ENCODE peak calls at places on chromosomes 4 and X, in four cellular contexts. N is A549, X is mammary epithelial cell, B is hepatocyte. H is an unnamed sample.

GRCh38 chrX:15319075-15319474 is 3.6 kb upstream of the ASB11 start:
- DNase-seq in N (no peak), X (no peak), B (no peak), H (no peak)

GRCh38 chrX:110045988-110046387 is 43.1 kb downstream of the TMEM164 start:
- DNase-seq in N (peak), B (peak), X (no peak), H (no peak)

GRCh38 chrX:107845625-107846024 is 20.0 kb downstream of the MID2 start:
- DNase-seq in N (no peak), X (no peak), B (no peak), H (no peak)

GRCh38 chr4:8771258-8771590 is 100.4 kb downstream of the HMX1 start:
- DNase-seq in B (no peak), N (no peak), X (no peak), H (no peak)

GRCh38 chrX:134599173-134599914 is 58.9 kb downstream of the PLAC1 start:
- DNase-seq in B (no peak), X (no peak), N (no peak), H (no peak)

GRCh38 chrX:113929004-113929403 is 654.9 kb upstream of the HTR2C start:
- DNase-seq in N (peak), B (peak), X (peak), H (peak)

GRCh38 chrX:47321386-47321785 is 49.0 kb upstream of the ZNF157 start:
- DNase-seq in X (peak), N (peak), B (peak), H (no peak)

GRCh38 chrX:7987160-7987992 is 60.2 kb upstream of the PNPLA4 start:
- DNase-seq in N (no peak), X (peak), B (no peak), H (no peak)

GRCh38 chr4:172631832-172632231 is 536.8 kb upstream of the GALNT7 start:
- DNase-seq in X (no peak), B (no peak), N (no peak), H (no peak)

DNA sequence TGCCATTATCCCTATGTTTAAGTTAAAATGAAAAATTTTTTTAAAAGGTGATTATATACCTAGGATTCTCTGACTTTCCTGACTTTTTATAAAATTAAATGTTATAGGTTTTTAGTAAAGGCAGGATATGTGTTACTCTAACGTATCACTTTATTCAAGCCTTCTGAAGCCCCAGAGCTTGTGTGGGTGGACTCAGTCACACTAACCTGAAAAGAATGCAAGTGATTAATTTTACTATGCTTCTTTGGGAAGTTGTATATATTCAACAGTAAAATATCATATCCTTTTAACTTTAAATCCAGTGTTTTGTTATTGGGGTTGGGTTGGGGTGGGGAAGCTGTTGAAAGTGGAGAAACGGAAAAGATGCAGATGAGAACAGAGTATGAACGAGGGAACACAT is 22.8 kb downstream of the PDLIM3 start:
- DNase-seq in N (no peak), X (peak), B (no peak), H (no peak)
- H3K4me2 ChIP-seq in N (no peak), X (peak), B (no peak), H (no peak)

GRCh38 chr4:3322059-3322550 is 29.3 kb downstream of the RGS12 start:
- DNase-seq in N (no peak), X (no peak), B (no peak), H (no peak)
- H3K4me2 ChIP-seq in N (no peak), X (no peak), B (peak), H (no peak)

GRCh38 chrX:42366181-42366580 is 411.8 kb downstream of the PPP1R2C start:
- DNase-seq in B (no peak), X (peak), N (no peak), H (no peak)

DNA sequence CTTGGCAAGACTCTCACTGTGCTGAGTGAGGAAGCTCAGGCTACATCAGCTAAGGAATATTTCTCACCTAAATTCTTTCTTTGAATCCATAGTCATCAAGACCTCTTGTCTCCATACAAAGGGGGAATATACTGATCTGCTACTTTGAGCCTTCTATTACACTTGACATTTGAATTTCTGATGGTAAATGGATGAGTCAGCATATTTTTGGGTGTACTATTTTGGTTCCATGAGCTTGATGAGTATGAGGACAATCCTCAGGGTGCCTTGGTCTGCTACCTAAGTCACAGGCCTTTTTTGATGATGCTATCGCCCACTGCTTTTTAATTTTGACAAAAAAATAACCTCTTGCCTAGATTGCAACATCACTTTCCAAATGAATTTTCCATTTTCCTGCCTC is 415.7 kb downstream of the PPP1R2C start:
- DNase-seq in X (no peak), B (no peak), N (no peak), H (no peak)
- H3K4me2 ChIP-seq in X (no peak), B (no peak), N (no peak), H (no peak)

DNA sequence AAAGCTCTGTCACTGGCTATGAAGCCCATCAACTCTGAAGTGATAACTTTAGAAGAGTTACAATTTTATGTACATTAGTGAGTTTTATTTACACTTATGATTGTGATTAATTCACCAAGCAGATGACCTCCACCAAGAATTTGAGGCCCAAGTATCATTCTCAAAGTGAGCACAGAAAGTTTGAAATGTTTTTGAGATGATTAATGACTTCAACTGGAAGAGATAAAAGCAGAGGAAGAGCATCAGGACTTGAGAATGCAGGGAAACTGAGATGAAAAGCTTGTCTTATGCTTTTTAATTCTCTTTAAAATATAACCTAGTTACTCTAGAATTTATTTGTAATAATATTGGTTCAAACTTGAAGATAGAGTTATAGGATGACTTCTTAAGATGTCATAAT is 112.8 kb upstream of the H2AZ1 start:
- DNase-seq in B (no peak), X (no peak), N (no peak), H (no peak)
- H3K4me2 ChIP-seq in B (no peak), X (no peak), N (peak), H (no peak)

DNA sequence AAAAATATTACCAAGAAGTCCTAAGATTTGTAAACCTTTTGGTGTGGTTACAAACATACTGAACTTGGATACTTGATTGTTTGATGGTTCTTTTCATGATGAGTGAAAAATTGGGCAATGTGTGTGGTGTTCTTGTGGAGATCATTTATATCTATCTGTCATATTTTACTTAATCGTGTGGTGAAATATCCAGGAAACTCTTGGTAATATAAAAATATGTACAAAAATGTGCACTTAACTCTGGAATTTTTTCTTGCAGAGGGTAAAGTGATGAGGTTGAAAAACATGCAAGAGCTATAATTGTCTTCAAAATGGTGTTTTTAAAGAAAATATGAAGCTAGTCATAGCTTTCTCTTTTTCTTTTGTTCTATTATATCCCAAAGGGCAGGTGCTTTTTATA is 2.8 kb downstream of the DCUN1D4 start:
- DNase-seq in X (no peak), B (no peak), N (no peak), H (no peak)
- H3K4me2 ChIP-seq in X (peak), B (peak), N (peak), H (no peak)

GRCh38 chr4:161702287-161702686 is 461.5 kb downstream of the FSTL5 start:
- DNase-seq in X (no peak), B (no peak), N (no peak), H (no peak)

GRCh38 chr4:161704040-161704439 is 459.8 kb downstream of the FSTL5 start:
- DNase-seq in B (no peak), N (no peak), X (no peak), H (no peak)

DNA sequence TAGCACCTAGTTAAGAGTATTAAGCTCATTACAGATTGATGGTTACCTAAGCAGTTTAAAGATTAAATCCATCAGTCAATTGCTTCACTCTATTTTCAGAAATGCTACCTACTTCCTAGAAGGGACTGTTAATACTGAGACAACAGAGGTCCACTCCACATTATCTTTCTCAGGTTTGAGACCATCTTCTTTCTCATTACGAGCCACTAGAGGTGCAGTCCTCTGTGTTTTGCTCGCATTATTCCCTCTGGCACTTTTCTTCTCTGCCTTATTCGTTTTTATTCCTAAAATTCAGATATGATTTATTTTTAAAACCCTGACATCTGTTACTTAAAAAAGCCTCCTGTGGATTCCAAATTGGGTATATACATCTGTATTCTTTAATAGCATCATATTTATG is 459.1 kb downstream of the FSTL5 start:
- DNase-seq in N (no peak), X (no peak), B (no peak), H (no peak)
- H3K4me2 ChIP-seq in N (no peak), X (no peak), B (no peak), H (no peak)

DNA sequence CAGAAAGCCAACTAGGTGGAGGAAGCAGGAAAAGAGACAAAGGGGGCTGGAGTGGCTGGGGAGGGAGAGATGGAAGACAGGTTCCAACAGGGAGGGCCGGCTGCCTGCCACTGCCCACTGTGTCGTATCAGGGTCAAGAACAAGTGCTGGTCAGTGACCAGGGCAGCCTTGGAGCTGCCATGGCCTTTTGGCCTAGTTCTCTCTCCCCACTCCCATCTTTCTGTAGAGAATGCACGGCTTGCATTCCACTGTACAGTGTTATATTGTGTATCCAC is 11.9 kb downstream of the L1CAM start:
- DNase-seq in X (no peak), B (no peak), N (no peak), H (no peak)
- H3K4me2 ChIP-seq in X (no peak), B (no peak), N (no peak), H (no peak)

DNA sequence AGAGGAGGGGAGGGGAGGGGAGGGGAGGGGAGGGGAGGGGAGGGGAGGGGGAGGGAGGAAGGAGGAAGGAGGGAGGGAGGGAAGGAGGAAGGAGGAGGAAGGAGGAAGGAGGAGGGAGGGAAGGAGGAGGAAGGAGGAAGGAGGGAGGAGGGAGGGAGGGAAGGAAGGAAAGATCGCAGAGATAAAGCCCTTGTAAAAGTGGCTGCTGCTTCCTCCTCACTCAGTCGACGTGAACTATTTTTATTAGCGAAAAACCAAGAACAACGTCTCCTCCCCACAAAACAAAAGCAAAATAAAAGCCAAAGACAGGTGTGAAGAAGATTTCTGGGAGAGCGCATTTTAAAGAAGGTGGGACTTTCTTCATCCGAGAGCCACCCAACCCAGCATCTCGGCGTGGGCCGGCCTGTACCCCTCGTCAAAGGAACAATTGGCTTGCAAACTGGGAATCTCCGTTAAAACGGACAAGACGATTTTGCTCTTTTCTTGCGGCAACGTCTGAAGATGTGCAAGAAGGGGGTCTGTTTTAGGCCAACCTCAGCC is 40.7 kb upstream of the ASMTL start:
- DNase-seq in N (no peak), X (no peak), B (no peak), H (no peak)
- H3K4me2 ChIP-seq in N (no peak), X (no peak), B (no peak), H (no peak)

DNA sequence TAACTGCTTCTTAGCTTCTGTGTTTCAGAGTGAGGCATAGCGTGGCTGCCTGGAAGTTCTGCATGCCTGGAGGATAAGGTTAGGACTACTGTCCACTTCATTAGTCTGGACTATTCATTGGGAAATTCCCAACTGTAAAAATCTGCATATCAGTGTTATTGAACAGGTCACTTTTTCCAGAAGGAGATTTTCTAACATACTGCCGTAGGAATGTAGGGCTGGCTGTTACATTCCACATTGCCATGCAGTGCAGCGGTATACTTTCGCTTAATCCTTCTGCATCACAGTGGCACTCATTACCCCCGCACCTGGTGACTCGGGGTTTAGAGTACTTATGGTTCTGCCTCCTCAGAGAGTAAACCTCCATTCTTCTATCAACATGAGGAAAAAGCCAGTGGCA is 104.6 kb downstream of the NPFFR2 start:
- DNase-seq in X (no peak), B (no peak), N (no peak), H (no peak)
- H3K4me2 ChIP-seq in X (no peak), B (no peak), N (no peak), H (no peak)